ENCODE peak calls at places on chromosomes 4 and X, in ten cellular contexts. One of them, this sample, is unnamed.

GRCh38 chr4:16136321-16136720 is 52.5 kb upstream of the PROM1 start:
- DNase-seq in CD8-positive, alpha-beta memory T cell: no peak
- DNase-seq in CD8-positive, alpha-beta T cell: no peak
- DNase-seq in MCF 10A: no peak
- DNase-seq in stimulated activated CD4-positive, alpha-beta T cell treated with anti-CD3 and anti-CD28 coated beads, Interleukin-1b, Interleukin-23, amount 100 ng/mL, for 24 hours: no peak
- DNase-seq in HEK293T: no peak
- DNase-seq in HuH-7.5: no peak
- DNase-seq in foreskin fibroblast: no peak
- DNase-seq in nephron progenitor cell: no peak
- DNase-seq in NCI-H510A treated with DMSO at 0.1 percent for 48 hours: no peak
- DNase-seq in this sample: no peak

GRCh38 chr4:172202480-172203076 is 389.4 kb downstream of the GALNTL6 start:
- DNase-seq in CD8-positive, alpha-beta memory T cell: no peak
- DNase-seq in stimulated activated CD4-positive, alpha-beta T cell treated with anti-CD3 and anti-CD28 coated beads, Interleukin-1b, Interleukin-23, amount 100 ng/mL, for 24 hours: no peak
- DNase-seq in foreskin fibroblast: peak; percentile 56
- DNase-seq in CD8-positive, alpha-beta T cell: no peak
- DNase-seq in nephron progenitor cell: no peak
- DNase-seq in HuH-7.5: no peak
- DNase-seq in HEK293T: peak; percentile 40
- DNase-seq in MCF 10A: peak; percentile 38
- DNase-seq in NCI-H510A treated with DMSO at 0.1 percent for 48 hours: peak; percentile 30
- DNase-seq in this sample: no peak

GRCh38 chr4:107838138-107838618 is 13.4 kb downstream of the SGMS2 start:
- DNase-seq in HuH-7.5: no peak
- DNase-seq in stimulated activated CD4-positive, alpha-beta T cell treated with anti-CD3 and anti-CD28 coated beads, Interleukin-1b, Interleukin-23, amount 100 ng/mL, for 24 hours: no peak
- DNase-seq in NCI-H510A treated with DMSO at 0.1 percent for 48 hours: no peak
- DNase-seq in CD8-positive, alpha-beta memory T cell: no peak
- DNase-seq in nephron progenitor cell: no peak
- DNase-seq in HEK293T: no peak
- DNase-seq in foreskin fibroblast: peak; percentile 69
- DNase-seq in MCF 10A: peak; percentile 56
- DNase-seq in CD8-positive, alpha-beta T cell: no peak
- DNase-seq in this sample: no peak

GRCh38 chrX:102985182-102985581 is 48.1 kb downstream of the RAB40AL start:
- DNase-seq in CD8-positive, alpha-beta T cell: no peak
- DNase-seq in HEK293T: no peak
- DNase-seq in NCI-H510A treated with DMSO at 0.1 percent for 48 hours: no peak
- DNase-seq in nephron progenitor cell: no peak
- DNase-seq in HuH-7.5: no peak
- DNase-seq in MCF 10A: peak; percentile 37
- DNase-seq in stimulated activated CD4-positive, alpha-beta T cell treated with anti-CD3 and anti-CD28 coated beads, Interleukin-1b, Interleukin-23, amount 100 ng/mL, for 24 hours: no peak
- DNase-seq in foreskin fibroblast: peak; percentile 7
- DNase-seq in CD8-positive, alpha-beta memory T cell: no peak
- DNase-seq in this sample: no peak

GRCh38 chr4:106809083-106809482 is 227.0 kb downstream of the DKK2 start:
- DNase-seq in HuH-7.5: no peak
- DNase-seq in CD8-positive, alpha-beta T cell: no peak
- DNase-seq in nephron progenitor cell: no peak
- DNase-seq in MCF 10A: peak; percentile 63
- DNase-seq in CD8-positive, alpha-beta memory T cell: no peak
- DNase-seq in stimulated activated CD4-positive, alpha-beta T cell treated with anti-CD3 and anti-CD28 coated beads, Interleukin-1b, Interleukin-23, amount 100 ng/mL, for 24 hours: no peak
- DNase-seq in HEK293T: peak; percentile 16
- DNase-seq in NCI-H510A treated with DMSO at 0.1 percent for 48 hours: peak; percentile 5
- DNase-seq in foreskin fibroblast: peak; percentile 68
- DNase-seq in this sample: no peak

GRCh38 chr4:47471591-47471990 is 8.1 kb upstream of the COMMD8 start:
- DNase-seq in foreskin fibroblast: no peak
- DNase-seq in NCI-H510A treated with DMSO at 0.1 percent for 48 hours: no peak
- DNase-seq in nephron progenitor cell: no peak
- DNase-seq in CD8-positive, alpha-beta memory T cell: no peak
- DNase-seq in stimulated activated CD4-positive, alpha-beta T cell treated with anti-CD3 and anti-CD28 coated beads, Interleukin-1b, Interleukin-23, amount 100 ng/mL, for 24 hours: no peak
- DNase-seq in CD8-positive, alpha-beta T cell: no peak
- DNase-seq in HuH-7.5: no peak
- DNase-seq in HEK293T: no peak
- DNase-seq in MCF 10A: no peak
- DNase-seq in this sample: no peak

GRCh38 chr4:173346074-173346473 is 11.9 kb upstream of the HMGB2 start:
- DNase-seq in foreskin fibroblast: peak; percentile 71
- DNase-seq in CD8-positive, alpha-beta T cell: no peak
- DNase-seq in CD8-positive, alpha-beta memory T cell: no peak
- DNase-seq in HEK293T: no peak
- DNase-seq in NCI-H510A treated with DMSO at 0.1 percent for 48 hours: no peak
- DNase-seq in stimulated activated CD4-positive, alpha-beta T cell treated with anti-CD3 and anti-CD28 coated beads, Interleukin-1b, Interleukin-23, amount 100 ng/mL, for 24 hours: no peak
- DNase-seq in nephron progenitor cell: no peak
- DNase-seq in HuH-7.5: no peak
- DNase-seq in MCF 10A: no peak
- DNase-seq in this sample: no peak

GRCh38 chrX:17459596-17459995 is 84.6 kb downstream of the NHS start:
- DNase-seq in stimulated activated CD4-positive, alpha-beta T cell treated with anti-CD3 and anti-CD28 coated beads, Interleukin-1b, Interleukin-23, amount 100 ng/mL, for 24 hours: no peak
- DNase-seq in HEK293T: no peak
- DNase-seq in NCI-H510A treated with DMSO at 0.1 percent for 48 hours: no peak
- DNase-seq in CD8-positive, alpha-beta memory T cell: no peak
- DNase-seq in HuH-7.5: no peak
- DNase-seq in nephron progenitor cell: no peak
- DNase-seq in foreskin fibroblast: peak; percentile 66
- DNase-seq in CD8-positive, alpha-beta T cell: no peak
- DNase-seq in MCF 10A: peak; percentile 32
- DNase-seq in this sample: no peak

GRCh38 chrX:43870758-43871419 is 11.4 kb downstream of the MAOB start:
- DNase-seq in CD8-positive, alpha-beta memory T cell: no peak
- DNase-seq in NCI-H510A treated with DMSO at 0.1 percent for 48 hours: no peak
- DNase-seq in stimulated activated CD4-positive, alpha-beta T cell treated with anti-CD3 and anti-CD28 coated beads, Interleukin-1b, Interleukin-23, amount 100 ng/mL, for 24 hours: no peak
- DNase-seq in HuH-7.5: no peak
- DNase-seq in HEK293T: no peak
- DNase-seq in MCF 10A: no peak
- DNase-seq in CD8-positive, alpha-beta T cell: no peak
- DNase-seq in foreskin fibroblast: no peak
- DNase-seq in nephron progenitor cell: no peak
- DNase-seq in this sample: no peak

GRCh38 chr4:15144249-15144966 is 142.1 kb downstream of the CPEB2 start:
- DNase-seq in NCI-H510A treated with DMSO at 0.1 percent for 48 hours: peak; percentile 18
- DNase-seq in CD8-positive, alpha-beta memory T cell: no peak
- DNase-seq in HEK293T: no peak
- DNase-seq in MCF 10A: peak; percentile 18
- DNase-seq in HuH-7.5: no peak
- DNase-seq in foreskin fibroblast: peak; percentile 33
- DNase-seq in nephron progenitor cell: no peak
- DNase-seq in stimulated activated CD4-positive, alpha-beta T cell treated with anti-CD3 and anti-CD28 coated beads, Interleukin-1b, Interleukin-23, amount 100 ng/mL, for 24 hours: no peak
- DNase-seq in CD8-positive, alpha-beta T cell: no peak
- DNase-seq in this sample: no peak

GRCh38 chr4:74374561-74375327 is 9.8 kb downstream of the EREG start:
- DNase-seq in NCI-H510A treated with DMSO at 0.1 percent for 48 hours: no peak
- DNase-seq in HuH-7.5: no peak
- DNase-seq in MCF 10A: peak; percentile 100
- DNase-seq in HEK293T: no peak
- DNase-seq in CD8-positive, alpha-beta memory T cell: no peak
- DNase-seq in stimulated activated CD4-positive, alpha-beta T cell treated with anti-CD3 and anti-CD28 coated beads, Interleukin-1b, Interleukin-23, amount 100 ng/mL, for 24 hours: no peak
- DNase-seq in nephron progenitor cell: no peak
- DNase-seq in CD8-positive, alpha-beta T cell: no peak
- DNase-seq in foreskin fibroblast: peak; percentile 96
- DNase-seq in this sample: no peak

GRCh38 chr4:1711055-1711905 is 839 bp downstream of the SLBP start:
- DNase-seq in foreskin fibroblast: peak; percentile 75
- DNase-seq in HEK293T: peak; percentile 26
- DNase-seq in CD8-positive, alpha-beta T cell: no peak
- DNase-seq in CD8-positive, alpha-beta memory T cell: peak; percentile 27
- DNase-seq in HuH-7.5: peak; percentile 56
- DNase-seq in nephron progenitor cell: no peak
- DNase-seq in MCF 10A: peak; percentile 46
- DNase-seq in stimulated activated CD4-positive, alpha-beta T cell treated with anti-CD3 and anti-CD28 coated beads, Interleukin-1b, Interleukin-23, amount 100 ng/mL, for 24 hours: no peak
- DNase-seq in NCI-H510A treated with DMSO at 0.1 percent for 48 hours: no peak
- DNase-seq in this sample: no peak

GRCh38 chr4:141899541-141899940 is 263.2 kb downstream of the IL15 start:
- DNase-seq in stimulated activated CD4-positive, alpha-beta T cell treated with anti-CD3 and anti-CD28 coated beads, Interleukin-1b, Interleukin-23, amount 100 ng/mL, for 24 hours: no peak
- DNase-seq in NCI-H510A treated with DMSO at 0.1 percent for 48 hours: no peak
- DNase-seq in CD8-positive, alpha-beta memory T cell: no peak
- DNase-seq in MCF 10A: peak; percentile 9
- DNase-seq in foreskin fibroblast: no peak
- DNase-seq in HuH-7.5: no peak
- DNase-seq in CD8-positive, alpha-beta T cell: no peak
- DNase-seq in nephron progenitor cell: no peak
- DNase-seq in HEK293T: no peak
- DNase-seq in this sample: no peak

GRCh38 chr4:116217781-116218180 is 867.6 kb downstream of the TRAM1L1 start:
- DNase-seq in nephron progenitor cell: no peak
- DNase-seq in HuH-7.5: no peak
- DNase-seq in HEK293T: no peak
- DNase-seq in stimulated activated CD4-positive, alpha-beta T cell treated with anti-CD3 and anti-CD28 coated beads, Interleukin-1b, Interleukin-23, amount 100 ng/mL, for 24 hours: no peak
- DNase-seq in CD8-positive, alpha-beta T cell: no peak
- DNase-seq in CD8-positive, alpha-beta memory T cell: no peak
- DNase-seq in MCF 10A: peak; percentile 20
- DNase-seq in NCI-H510A treated with DMSO at 0.1 percent for 48 hours: no peak
- DNase-seq in foreskin fibroblast: no peak
- DNase-seq in this sample: no peak

GRCh38 chr4:41323706-41324105 is 67.0 kb downstream of the UCHL1 start:
- DNase-seq in nephron progenitor cell: no peak
- DNase-seq in HuH-7.5: no peak
- DNase-seq in foreskin fibroblast: no peak
- DNase-seq in HEK293T: no peak
- DNase-seq in stimulated activated CD4-positive, alpha-beta T cell treated with anti-CD3 and anti-CD28 coated beads, Interleukin-1b, Interleukin-23, amount 100 ng/mL, for 24 hours: no peak
- DNase-seq in CD8-positive, alpha-beta memory T cell: no peak
- DNase-seq in NCI-H510A treated with DMSO at 0.1 percent for 48 hours: no peak
- DNase-seq in CD8-positive, alpha-beta T cell: no peak
- DNase-seq in MCF 10A: no peak
- DNase-seq in this sample: no peak

GRCh38 chrX:137195991-137196390 is 162.2 kb upstream of the GPR101 start:
- DNase-seq in HuH-7.5: no peak
- DNase-seq in CD8-positive, alpha-beta memory T cell: no peak
- DNase-seq in MCF 10A: peak; percentile 81
- DNase-seq in NCI-H510A treated with DMSO at 0.1 percent for 48 hours: no peak
- DNase-seq in nephron progenitor cell: no peak
- DNase-seq in stimulated activated CD4-positive, alpha-beta T cell treated with anti-CD3 and anti-CD28 coated beads, Interleukin-1b, Interleukin-23, amount 100 ng/mL, for 24 hours: no peak
- DNase-seq in foreskin fibroblast: no peak
- DNase-seq in HEK293T: no peak
- DNase-seq in CD8-positive, alpha-beta T cell: no peak
- DNase-seq in this sample: no peak

GRCh38 chr4:67087897-67088296 is 457.4 kb downstream of the CENPC start:
- DNase-seq in CD8-positive, alpha-beta T cell: no peak
- DNase-seq in NCI-H510A treated with DMSO at 0.1 percent for 48 hours: peak; percentile 42
- DNase-seq in MCF 10A: peak; percentile 64
- DNase-seq in HEK293T: peak; percentile 14
- DNase-seq in foreskin fibroblast: no peak
- DNase-seq in CD8-positive, alpha-beta memory T cell: no peak
- DNase-seq in stimulated activated CD4-positive, alpha-beta T cell treated with anti-CD3 and anti-CD28 coated beads, Interleukin-1b, Interleukin-23, amount 100 ng/mL, for 24 hours: peak; percentile 16
- DNase-seq in HuH-7.5: no peak
- DNase-seq in nephron progenitor cell: peak; percentile 54
- DNase-seq in this sample: peak; percentile 3